ENCODE peak calls at places on chromosomes 4 and X, in six cellular contexts. G, I, T, O, D and M are unnamed samples.

GRCh38 chr4:77821775-77822174 is 2.6 kb upstream of the CNOT6L start:
- DNase-seq in G (peak), I (no peak), T (no peak), O (no peak), D (no peak), M (no peak)

GRCh38 chr4:8607603-8608481 is 15.3 kb downstream of the CPZ start:
- DNase-seq in G (peak), I (no peak), T (no peak), O (no peak), D (no peak), M (no peak)

GRCh38 chrX:68114573-68115199 is 318.6 kb downstream of the OPHN1 start:
- DNase-seq in G (no peak), I (peak), T (peak), O (peak), D (no peak), M (peak)

GRCh38 chr4:10237131-10237530 is 120.5 kb upstream of the WDR1 start:
- DNase-seq in G (no peak), I (no peak), T (no peak), O (no peak), D (no peak), M (no peak)

GRCh38 chrX:2828404-2829065 is at the start of gene GYG2:
- DNase-seq in G (no peak), I (no peak), T (peak), O (peak), D (no peak), M (peak)

GRCh38 chr4:52983563-52984303 is 121.6 kb downstream of the RASL11B start:
- DNase-seq in G (peak), I (peak), T (peak), O (peak), D (no peak), M (peak)

GRCh38 chr4:16415751-16416150 is 189.5 kb upstream of the TAPT1 start:
- DNase-seq in G (no peak), I (no peak), T (no peak), O (no peak), D (no peak), M (no peak)

GRCh38 chr4:84870398-84871163 is 95.9 kb downstream of the WDFY3 start:
- DNase-seq in G (no peak), I (peak), T (peak), O (peak), D (no peak), M (peak)

GRCh38 chrX:88883205-88883604 is 136.2 kb downstream of the CPXCR1 start:
- DNase-seq in G (no peak), I (no peak), T (no peak), O (no peak), D (no peak), M (no peak)

GRCh38 chrX:87468941-87469340 is 48.7 kb upstream of the KLHL4 start:
- DNase-seq in G (no peak), I (no peak), T (no peak), O (no peak), D (no peak), M (no peak)

GRCh38 chr4:6008766-6009385 is 9.4 kb downstream of the C4orf50 start:
- DNase-seq in G (no peak), I (no peak), T (no peak), O (no peak), D (no peak), M (no peak)

GRCh38 chr4:8225704-8226443 is 26.8 kb downstream of the SH3TC1 start:
- DNase-seq in G (no peak), I (no peak), T (no peak), O (peak), D (no peak), M (no peak)

GRCh38 chr4:87322754-87323153 is at the start of gene HSD17B13:
- DNase-seq in G (no peak), I (no peak), T (no peak), O (no peak), D (no peak), M (no peak)

GRCh38 chr4:24507439-24507838 is 76.9 kb downstream of the DHX15 start:
- DNase-seq in G (no peak), I (no peak), T (no peak), O (no peak), D (no peak), M (no peak)

GRCh38 chr4:105619193-105619931 is 66.9 kb downstream of the ARHGEF38 start:
- DNase-seq in G (no peak), I (no peak), T (peak), O (peak), D (no peak), M (peak)

GRCh38 chrX:130726661-130727060 is 176.3 kb downstream of the ENOX2 start:
- DNase-seq in G (no peak), I (peak), T (peak), O (peak), D (no peak), M (peak)

GRCh38 chr4:984336-985054 is 2.3 kb upstream of the IDUA start:
- DNase-seq in G (no peak), I (no peak), T (no peak), O (no peak), D (no peak), M (no peak)

GRCh38 chr4:982814-983213 is 4.0 kb upstream of the IDUA start:
- DNase-seq in G (no peak), I (no peak), T (no peak), O (no peak), D (no peak), M (no peak)

GRCh38 chr4:986949-987688 is at the start of gene IDUA:
- DNase-seq in G (peak), I (peak), T (peak), O (peak), D (peak), M (peak)

GRCh38 chr4:986428-986948 is 356 bp upstream of the IDUA start:
- DNase-seq in G (no peak), I (peak), T (no peak), O (no peak), D (no peak), M (no peak)

GRCh38 chr4:985123-985830 is 1.6 kb upstream of the IDUA start:
- DNase-seq in G (no peak), I (peak), T (no peak), O (peak), D (no peak), M (peak)
- H3K4me3 ChIP-seq in G (no peak), I (peak), T (peak), O (peak), D (peak), M (no peak)

GRCh38 chr4:142845293-142846070 is 619 bp downstream of the INPP4B start:
- DNase-seq in G (no peak), I (no peak), T (peak), O (peak), D (no peak), M (no peak)

GRCh38 chr4:142846105-142846728 is at the start of gene INPP4B:
- DNase-seq in G (no peak), I (peak), T (peak), O (peak), D (no peak), M (peak)

GRCh38 chr4:142846729-142847606 is 867 bp upstream of the INPP4B start:
- DNase-seq in G (peak), I (no peak), T (peak), O (peak), D (no peak), M (peak)

GRCh38 chr4:142844782-142845181 is 1.3 kb downstream of the INPP4B start:
- DNase-seq in G (no peak), I (no peak), T (no peak), O (no peak), D (no peak), M (no peak)

GRCh38 chr4:142850478-142850877 is 4.4 kb upstream of the INPP4B start:
- DNase-seq in G (no peak), I (no peak), T (no peak), O (no peak), D (no peak), M (peak)
- TF ChIP-seq CTCF in G (peak), I (peak), T (peak), O (peak), D (no peak), M (peak)

GRCh38 chr4:146110847-146111485 is 64.6 kb upstream of the LSM6 start:
- DNase-seq in G (no peak), I (no peak), T (no peak), O (no peak), D (no peak), M (no peak)
- H3K4me3 ChIP-seq in G (no peak), I (no peak), T (no peak), O (no peak), D (no peak), M (no peak)

GRCh38 chrX:115560978-115561604 is at the start of gene PLS3:
- DNase-seq in G (no peak), I (peak), T (peak), O (peak), D (peak), M (peak)
- TF ChIP-seq CTCF in G (no peak), I (no peak), T (no peak), O (no peak), D (no peak), M (no peak)

GRCh38 chr4:55819634-55820033 is at the start of gene EXOC1L:
- DNase-seq in G (no peak), I (no peak), T (peak), O (peak), D (no peak), M (peak)
- H3K4me3 ChIP-seq in G (no peak), I (peak), T (peak), O (peak), D (peak), M (peak)

GRCh38 chr4:22190855-22191254 is 242.3 kb upstream of the KCNIP4 start:
- DNase-seq in G (no peak), I (peak), T (peak), O (peak), D (no peak), M (peak)

GRCh38 chr4:22192302-22192645 is 243.7 kb upstream of the KCNIP4 start:
- DNase-seq in G (no peak), I (no peak), T (no peak), O (no peak), D (no peak), M (no peak)

GRCh38 chr4:22187203-22187835 is 238.7 kb upstream of the KCNIP4 start:
- DNase-seq in G (no peak), I (no peak), T (no peak), O (no peak), D (no peak), M (no peak)

GRCh38 chr4:22191565-22192301 is 243.2 kb upstream of the KCNIP4 start:
- DNase-seq in G (no peak), I (peak), T (peak), O (peak), D (no peak), M (peak)
- TF ChIP-seq CTCF in G (no peak), I (no peak), T (no peak), O (no peak), D (no peak), M (no peak)

GRCh38 chr4:184471872-184472539 is 2.3 kb downstream of the IRF2 start:
- DNase-seq in G (peak), I (peak), T (peak), O (no peak), D (no peak), M (peak)

GRCh38 chr4:184473265-184473514 is 1.2 kb downstream of the IRF2 start:
- DNase-seq in G (no peak), I (no peak), T (no peak), O (no peak), D (no peak), M (no peak)

GRCh38 chr4:184473515-184474260 is 662 bp downstream of the IRF2 start:
- DNase-seq in G (peak), I (peak), T (no peak), O (peak), D (no peak), M (peak)

GRCh38 chr4:184474261-184475095 is at the start of gene IRF2:
- DNase-seq in G (peak), I (peak), T (peak), O (peak), D (peak), M (peak)

GRCh38 chr4:184472540-184473264 is 1.6 kb downstream of the IRF2 start:
- DNase-seq in G (peak), I (peak), T (peak), O (peak), D (peak), M (peak)
- H3K4me3 ChIP-seq in G (peak), I (peak), T (peak), O (peak), D (peak), M (peak)